ENCODE peak calls at places on chromosomes 4 and X, in five cellular contexts. K is fibroblast of the conjunctiva; I is stimulated activated CD8-positive, alpha-beta memory T cell treated with anti-CD3 and anti-CD28 coated beads, Interleukin-15, amount 100 ng/mL, for 1 hour; S is CD4-positive, CD25-positive, alpha-beta regulatory T cell; J is glutamatergic neuron. L is an unnamed sample.

GRCh38 chrX:31934842-31935241 is 863.0 kb upstream of the FTHL17 start:
- DNase-seq in J (no peak), I (no peak), K (no peak), S (no peak), L (no peak)

GRCh38 chr4:87566276-87566675 is 37.1 kb upstream of the SPARCL1 start:
- DNase-seq in S (no peak), K (no peak), I (no peak), J (no peak), L (no peak)

GRCh38 chr4:174789666-174790065 is 39.4 kb downstream of the GLRA3 start:
- DNase-seq in J (no peak), I (no peak), S (no peak), K (no peak), L (no peak)

GRCh38 chrX:43733699-43734098 is 77.6 kb downstream of the MAOA start:
- DNase-seq in J (no peak), K (no peak), I (no peak), S (no peak), L (no peak)

GRCh38 chrX:9913041-9913440 is 54.1 kb upstream of the CLDN34 start:
- DNase-seq in S (no peak), I (no peak), J (no peak), K (no peak), L (no peak)

GRCh38 chr4:3293410-3294391 is 880 bp downstream of the RGS12 start:
- DNase-seq in I (no peak), K (no peak), J (peak), S (no peak), L (no peak)

GRCh38 chrX:24023972-24024664 is 2.9 kb downstream of the KLHL15 start:
- DNase-seq in J (no peak), K (no peak), I (no peak), S (no peak), L (peak)

GRCh38 chr4:19368800-19369199 is 882.9 kb upstream of the SLIT2 start:
- DNase-seq in I (no peak), K (no peak), J (no peak), S (no peak), L (no peak)

GRCh38 chr4:76310683-76311082 is 4.2 kb downstream of the STBD1 start:
- DNase-seq in S (no peak), K (no peak), J (peak), I (no peak), L (no peak)

GRCh38 chr4:41169256-41169655 is 45.1 kb downstream of the APBB2 start:
- DNase-seq in I (no peak), J (no peak), K (no peak), S (no peak), L (no peak)

GRCh38 chrX:68438575-68438974 is 5.3 kb upstream of the OPHN1 start:
- DNase-seq in J (no peak), S (no peak), K (no peak), I (no peak), L (no peak)

GRCh38 chr4:140653718-140654515 is 85.2 kb upstream of the UCP1 start:
- DNase-seq in K (peak), J (no peak), I (no peak), S (no peak), L (no peak)

GRCh38 chrX:9379697-9380551 is 84.9 kb upstream of the TBL1X start:
- DNase-seq in I (no peak), S (no peak), K (no peak), J (no peak), L (peak)

GRCh38 chr4:128831526-128832252 is 22.2 kb downstream of the JADE1 start:
- DNase-seq in S (no peak), J (no peak), I (no peak), K (no peak), L (no peak)

GRCh38 chr4:125517831-125518230 is 203.1 kb downstream of the FAT4 start:
- DNase-seq in K (no peak), J (no peak), S (no peak), I (no peak), L (no peak)

L was measured in SW480.